ENCODE peak calls at places on chromosomes 2 and 18, in five cellular contexts. One of them, this sample, is unnamed.
A peak's percentile ranks its signal among the peaks of the same experiment; 100 is the strongest.

GRCh38 chr2:119066272-119066804 is 92.2 kb downstream of the C1QL2 start:
- DNase-seq in smooth muscle cell of the brain vasculature: no peak
- DNase-seq in NAMALWA: no peak
- DNase-seq in cerebellar nuclear complex: no peak
- DNase-seq in HCEC 1CT: no peak
- DNase-seq in this sample: no peak

GRCh38 chr18:58152891-58153290 is 108.9 kb downstream of the NEDD4L start:
- DNase-seq in smooth muscle cell of the brain vasculature: no peak
- DNase-seq in NAMALWA: no peak
- DNase-seq in cerebellar nuclear complex: no peak
- DNase-seq in HCEC 1CT: no peak
- DNase-seq in this sample: no peak

GRCh38 chr2:170298861-170299429 is 121.0 kb downstream of the MYO3B start:
- DNase-seq in smooth muscle cell of the brain vasculature: no peak
- DNase-seq in NAMALWA: no peak
- DNase-seq in cerebellar nuclear complex: no peak
- DNase-seq in HCEC 1CT: no peak
- DNase-seq in this sample: no peak

GRCh38 chr2:217393585-217394032 is 533.7 kb upstream of the TNP1 start:
- DNase-seq in smooth muscle cell of the brain vasculature: no peak
- DNase-seq in NAMALWA: no peak
- DNase-seq in cerebellar nuclear complex: no peak
- DNase-seq in HCEC 1CT: peak; percentile 99
- DNase-seq in this sample: peak; percentile 82

GRCh38 chr2:69961496-69961895 is at the start of gene ASPRV1:
- DNase-seq in smooth muscle cell of the brain vasculature: no peak
- DNase-seq in NAMALWA: no peak
- DNase-seq in cerebellar nuclear complex: no peak
- DNase-seq in HCEC 1CT: no peak
- DNase-seq in this sample: no peak

GRCh38 chr18:52339891-52340371 is at the start of gene DCC:
- DNase-seq in smooth muscle cell of the brain vasculature: no peak
- DNase-seq in NAMALWA: peak; percentile 9
- DNase-seq in cerebellar nuclear complex: no peak
- DNase-seq in HCEC 1CT: no peak
- DNase-seq in this sample: no peak

GRCh38 chr2:241620419-241620769 is 16.6 kb downstream of the THAP4 start:
- DNase-seq in smooth muscle cell of the brain vasculature: no peak
- DNase-seq in NAMALWA: no peak
- DNase-seq in cerebellar nuclear complex: no peak
- DNase-seq in HCEC 1CT: peak; percentile 47
- DNase-seq in this sample: no peak

GRCh38 chr2:598043-598802 is 79.0 kb downstream of the TMEM18 start:
- DNase-seq in smooth muscle cell of the brain vasculature: peak; percentile 3
- DNase-seq in NAMALWA: no peak
- DNase-seq in cerebellar nuclear complex: no peak
- DNase-seq in HCEC 1CT: no peak
- DNase-seq in this sample: no peak

GRCh38 chr18:58865714-58866113 is 1.0 kb downstream of the ZNF532 start:
- DNase-seq in smooth muscle cell of the brain vasculature: no peak
- DNase-seq in NAMALWA: no peak
- DNase-seq in cerebellar nuclear complex: no peak
- DNase-seq in HCEC 1CT: no peak
- DNase-seq in this sample: no peak

GRCh38 chr2:201363857-201364560 is 6.9 kb upstream of the FLACC1 start:
- DNase-seq in smooth muscle cell of the brain vasculature: no peak
- DNase-seq in NAMALWA: peak; percentile 73
- DNase-seq in cerebellar nuclear complex: no peak
- DNase-seq in HCEC 1CT: peak; percentile 74
- DNase-seq in this sample: no peak

GRCh38 chr2:146128216-146128615 is 1608.3 kb upstream of the ZEB2 start:
- DNase-seq in smooth muscle cell of the brain vasculature: no peak
- DNase-seq in NAMALWA: no peak
- DNase-seq in cerebellar nuclear complex: no peak
- DNase-seq in HCEC 1CT: no peak
- DNase-seq in this sample: no peak

GRCh38 chr2:241901500-241902351 is 32.2 kb downstream of the RTP5 start:
- DNase-seq in smooth muscle cell of the brain vasculature: no peak
- DNase-seq in NAMALWA: no peak
- DNase-seq in cerebellar nuclear complex: peak; percentile 23
- DNase-seq in HCEC 1CT: no peak
- DNase-seq in this sample: no peak

GRCh38 chr2:47198985-47199451 is 43.9 kb upstream of the STPG4 start:
- DNase-seq in smooth muscle cell of the brain vasculature: peak; percentile 97
- DNase-seq in NAMALWA: no peak
- DNase-seq in cerebellar nuclear complex: no peak
- DNase-seq in HCEC 1CT: peak; percentile 99
- DNase-seq in this sample: no peak

GRCh38 chr2:86815616-86816015 is 24.9 kb upstream of the CD8A start:
- DNase-seq in smooth muscle cell of the brain vasculature: no peak
- DNase-seq in NAMALWA: no peak
- DNase-seq in cerebellar nuclear complex: no peak
- DNase-seq in HCEC 1CT: no peak
- DNase-seq in this sample: no peak

GRCh38 chr2:15826273-15826717 is 114.1 kb upstream of the MYCN start:
- DNase-seq in smooth muscle cell of the brain vasculature: no peak
- DNase-seq in NAMALWA: no peak
- DNase-seq in cerebellar nuclear complex: no peak
- DNase-seq in HCEC 1CT: no peak
- DNase-seq in this sample: no peak

This sample was measured in psoas muscle.